ENCODE peak calls at places on chromosomes 3 and 15, in four cellular contexts. G is spleen, Q is HCT116, J is transverse colon. U is an unnamed sample. For H3K36me3, the result is how much of the 10 kb centered on the place peaks cover.

GRCh38 chr15:90519688-90520087 is 10.0 kb upstream of the CRTC3 start:
- DNase-seq in G (no peak), J (no peak), Q (no peak), U (no peak)

GRCh38 chr3:168288511-168289268 is 193.0 kb upstream of the GOLIM4 start:
- DNase-seq in G (no peak), Q (no peak), J (no peak), U (no peak)

GRCh38 chr3:18868911-18869689 is 279.2 kb upstream of the KCNH8 start:
- DNase-seq in G (no peak), Q (no peak), J (no peak), U (no peak)

GRCh38 chr3:76107935-76108570 is 322.7 kb upstream of the ZNF717 start:
- DNase-seq in Q (peak), G (no peak), J (no peak), U (no peak)

GRCh38 chr3:188230962-188231361 is 77.0 kb downstream of the LPP start:
- DNase-seq in J (no peak), Q (peak), G (no peak), U (no peak)

GRCh38 chr3:147651107-147651506 is 241.9 kb downstream of the ZIC1 start:
- DNase-seq in G (no peak), J (no peak), Q (no peak), U (no peak)

GRCh38 chr3:50624634-50625033 is 7.7 kb downstream of the MAPKAPK3 start:
- DNase-seq in J (no peak), Q (no peak), G (no peak), U (no peak)

GRCh38 chr3:64796597-64796996 is 108.8 kb upstream of the ADAMTS9 start:
- DNase-seq in Q (no peak), J (no peak), G (no peak), U (no peak)

GRCh38 chr3:172082269-172082668 is 42.9 kb downstream of the FNDC3B start:
- DNase-seq in G (no peak), J (peak), Q (no peak), U (no peak)

GRCh38 chr15:64151727-64152506 is at the start of gene SNX22:
- DNase-seq in Q (no peak), J (peak), G (peak), U (peak)

GRCh38 chr15:84826369-84826823 is 9.2 kb downstream of the ALPK3 start:
- DNase-seq in J (peak), G (no peak), Q (peak), U (peak)

GRCh38 chr3:71070497-71071465 is 512.7 kb downstream of the FOXP1 start:
- DNase-seq in G (no peak), J (no peak), Q (no peak), U (no peak)

GRCh38 chr3:108159128-108159527 is 63.1 kb downstream of the IFT57 start:
- DNase-seq in J (no peak), Q (no peak), G (no peak), U (no peak)

GRCh38 chr3:133937756-133938601 is 42.3 kb upstream of the RAB6B start:
- DNase-seq in G (peak), J (no peak), Q (no peak), U (peak)

GRCh38 chr15:63560741-63561448 is 36.3 kb upstream of the FBXL22 start:
- DNase-seq in J (no peak), G (no peak), Q (no peak), U (no peak)

GRCh38 chr3:89851974-89852621 is 744.7 kb downstream of the EPHA3 start:
- DNase-seq in G (no peak), J (peak), Q (no peak), U (peak)

GRCh38 chr3:118244761-118245160 is 789.9 kb downstream of the IGSF11 start:
- DNase-seq in J (no peak), Q (no peak), G (no peak), U (no peak)

GRCh38 chr3:151227438-151228290 is 24.6 kb upstream of the GPR171 start:
- DNase-seq in Q (peak), G (peak), J (peak), U (peak)

GRCh38 chr3:46090161-46090591 is 62.9 kb upstream of the XCR1 start:
- DNase-seq in G (no peak), Q (no peak), J (no peak), U (no peak)

GRCh38 chr3:178174201-178174880 is 361.9 kb upstream of the KCNMB2 start:
- DNase-seq in G (no peak), J (no peak), Q (no peak), U (no peak)

GRCh38 chr3:197226179-197226578 is 72.2 kb downstream of the DLG1 start:
- DNase-seq in J (no peak), Q (no peak), G (no peak), U (no peak)

GRCh38 chr3:112814256-112814655 is 32.4 kb downstream of the CD200R1L start:
- DNase-seq in Q (peak), J (no peak), G (no peak), U (no peak)

GRCh38 chr3:20945892-20946291 is 759.9 kb upstream of the SGO1 start:
- DNase-seq in G (no peak), J (no peak), Q (no peak), U (no peak)

GRCh38 chr15:48459571-48460461 is 128.6 kb downstream of the DUT start:
- DNase-seq in Q (peak), J (no peak), G (no peak), U (no peak)

GRCh38 chr3:179323197-179323901 is 518 bp downstream of the ZNF639 start:
- DNase-seq in Q (no peak), J (peak), G (peak), U (peak)

GRCh38 chr3:128500556-128500955 is 7.6 kb upstream of the GATA2 start:
- DNase-seq in G (no peak), J (no peak), Q (no peak), U (no peak)

GRCh38 chr15:35851491-35851890 is 305.5 kb upstream of the DPH6 start:
- DNase-seq in Q (no peak), J (no peak), G (no peak), U (no peak)

GRCh38 chr15:29570931-29571727 is 251.1 kb downstream of the TJP1 start:
- DNase-seq in Q (no peak), J (peak), G (no peak), U (no peak)

GRCh38 chr3:32969656-32970055 is 18.2 kb downstream of the CCR4 start:
- DNase-seq in J (no peak), G (no peak), Q (no peak), U (no peak)

GRCh38 chr3:187227658-187228258 is 30.5 kb downstream of the RTP1 start:
- DNase-seq in Q (no peak), G (no peak), J (no peak), U (no peak)

GRCh38 chr3:172107403-172107802 is 68.0 kb downstream of the FNDC3B start:
- DNase-seq in Q (no peak), G (no peak), J (peak), U (no peak)

GRCh38 chr3:106302451-106303221 is 433.8 kb upstream of the CBLB start:
- DNase-seq in J (no peak), G (no peak), Q (no peak), U (no peak)

GRCh38 chr3:160194438-160194837 is 30.8 kb upstream of the C3orf80 start:
- DNase-seq in J (no peak), Q (no peak), G (no peak), U (no peak)

GRCh38 chr3:64865872-64866588 is 178.2 kb upstream of the ADAMTS9 start:
- DNase-seq in J (no peak), Q (no peak), G (no peak), U (no peak)

GRCh38 chr3:51388286-51389029 is 2.6 kb upstream of the RBM15B start:
- DNase-seq in Q (peak), G (no peak), J (peak), U (peak)

GRCh38 chr15:26873846-26874245 is 7.0 kb downstream of the GABRA5 start:
- DNase-seq in G (no peak), J (no peak), Q (no peak), U (no peak)

GRCh38 chr3:52065264-52065756 is 8.9 kb upstream of the DUSP7 start:
- DNase-seq in J (peak), G (no peak), Q (no peak), U (peak)

GRCh38 chr3:134846943-134847342 is 51.9 kb downstream of the EPHB1 start:
- DNase-seq in J (no peak), Q (peak), G (no peak), U (no peak)

GRCh38 chr15:71116942-71117341 is 1.7 kb downstream of the THSD4 start:
- DNase-seq in J (peak), Q (no peak), G (no peak), U (no peak)

GRCh38 chr15:71114066-71114680 is 1.1 kb upstream of the THSD4 start:
- DNase-seq in G (no peak), Q (no peak), J (no peak), U (no peak)

GRCh38 chr15:71116366-71116765 is 1.1 kb downstream of the THSD4 start:
- DNase-seq in J (peak), Q (no peak), G (no peak), U (no peak)

GRCh38 chr15:71115567-71116351 is 488 bp downstream of the THSD4 start:
- DNase-seq in G (no peak), J (peak), Q (no peak), U (peak)

GRCh38 chr15:71114887-71115566 is at the start of gene THSD4:
- DNase-seq in J (peak), G (peak), Q (no peak), U (peak)
- TF ChIP-seq POLR2AphosphoS5 in J (no peak), G (peak), Q (peak), U (peak)

GRCh38 chr3:194491996-194492395 is 5.2 kb upstream of the ATP13A3 start:
- DNase-seq in J (no peak), G (no peak), Q (no peak), U (no peak)

GRCh38 chr3:194497799-194498575 is 11.2 kb upstream of the ATP13A3 start:
- DNase-seq in Q (no peak), G (no peak), J (peak), U (no peak)

GRCh38 chr3:194500198-194500597 is 13.4 kb upstream of the ATP13A3 start:
- DNase-seq in J (no peak), Q (no peak), G (no peak), U (no peak)

GRCh38 chr3:194494951-194495374 is 8.2 kb upstream of the ATP13A3 start:
- DNase-seq in G (no peak), J (peak), Q (no peak), U (peak)

GRCh38 chr3:194496217-194496881 is 9.5 kb upstream of the ATP13A3 start:
- DNase-seq in G (no peak), Q (no peak), J (no peak), U (no peak)
- H3K4me3 ChIP-seq in G (no peak), Q (no peak), J (no peak), U (no peak)

DNA sequence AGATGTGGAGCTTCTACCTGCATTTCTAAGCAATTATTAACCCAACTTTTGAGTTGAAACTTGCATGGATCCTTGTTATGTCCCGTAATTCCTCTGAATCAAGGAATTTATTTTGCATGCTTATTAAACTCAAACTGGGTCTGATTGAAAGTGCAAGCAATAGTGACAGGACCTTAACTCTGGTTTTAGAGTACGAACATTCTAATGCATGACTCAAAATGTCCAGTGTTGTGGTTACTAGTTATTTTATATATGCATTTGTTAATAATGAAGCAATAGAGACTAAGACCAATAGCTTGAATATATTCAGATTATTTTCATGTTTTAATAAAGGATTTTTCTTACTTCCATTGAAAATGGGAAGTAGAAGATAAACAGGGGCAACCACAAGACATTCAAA is 28.2 kb downstream of the OIP5 start:
- DNase-seq in G (no peak), Q (no peak), J (no peak), U (no peak)
- H3K36me3 ChIP-seq in G (under half), Q (under half), J (under half), U (under half)

DNA sequence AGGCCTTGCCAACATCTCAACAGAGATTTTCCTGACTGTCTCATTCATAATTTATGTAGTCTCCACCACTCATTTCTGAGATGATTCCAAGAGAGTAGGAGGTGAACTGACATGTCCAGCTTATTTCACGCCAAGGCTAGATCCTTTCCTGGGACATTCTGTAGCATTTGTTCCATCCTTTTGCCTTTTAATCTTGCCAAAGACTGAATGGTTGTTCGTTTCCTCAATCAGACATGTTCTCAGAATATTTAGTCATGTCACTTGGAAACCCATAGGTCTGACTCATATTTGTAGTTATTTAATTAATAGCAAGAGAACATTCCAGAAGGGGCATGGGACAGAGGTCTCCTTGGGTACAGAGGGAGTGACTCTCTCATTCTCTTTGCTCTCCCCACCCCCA is 80.9 kb downstream of the DHX36 start:
- DNase-seq in J (no peak), Q (no peak), G (no peak), U (no peak)
- TF ChIP-seq POLR2AphosphoS5 in J (no peak), Q (no peak), G (no peak), U (no peak)